ENCODE peak calls at places on chromosomes 1 and 21, in four cellular contexts. L is HCEC 1CT, Y is GM10248, D is AML-193. K is an unnamed sample.

GRCh38 chr1:4344065-4344753 is 310.2 kb upstream of the AJAP1 start:
- DNase-seq in L (no peak), Y (no peak), D (no peak), K (no peak)

GRCh38 chr21:38948377-38948776 is 142.6 kb downstream of the ETS2 start:
- DNase-seq in L (peak), Y (no peak), D (no peak), K (no peak)

GRCh38 chr1:38060557-38060956 is 14.0 kb upstream of the POU3F1 start:
- DNase-seq in L (no peak), Y (no peak), D (no peak), K (no peak)

GRCh38 chr1:244437108-244437507 is 14.6 kb downstream of the ADSS2 start:
- DNase-seq in L (peak), Y (no peak), D (no peak), K (no peak)

GRCh38 chr1:230163205-230163604 is 96.2 kb downstream of the GALNT2 start:
- DNase-seq in L (no peak), Y (no peak), D (no peak), K (peak)

GRCh38 chr1:44425327-44426082 is 20.4 kb downstream of the RNF220 start:
- DNase-seq in L (no peak), Y (no peak), D (no peak), K (no peak)

GRCh38 chr1:206814716-206815341 is 42.5 kb upstream of the IL10 start:
- DNase-seq in L (peak), Y (no peak), D (no peak), K (no peak)

GRCh38 chr1:231147896-231148295 is 14.0 kb upstream of the TRIM67 start:
- DNase-seq in L (no peak), Y (no peak), D (no peak), K (no peak)

GRCh38 chr1:53878492-53879105 is 11.0 kb downstream of the YIPF1 start:
- DNase-seq in L (peak), Y (peak), D (peak), K (peak)

GRCh38 chr21:42440187-42440792 is 36.6 kb downstream of the UBASH3A start:
- DNase-seq in L (no peak), Y (peak), D (no peak), K (no peak)

GRCh38 chr1:66251521-66251920 is 282.4 kb upstream of the SGIP1 start:
- DNase-seq in L (no peak), Y (peak), D (peak), K (no peak)

GRCh38 chr1:58773406-58773840 is 10.4 kb downstream of the JUN start:
- DNase-seq in L (peak), Y (peak), D (peak), K (peak)

GRCh38 chr1:85371021-85371420 is 93.9 kb downstream of the DDAH1 start:
- DNase-seq in L (no peak), Y (no peak), D (no peak), K (no peak)

GRCh38 chr1:228982637-228983036 is 247.4 kb downstream of the RHOU start:
- DNase-seq in L (no peak), Y (no peak), D (peak), K (no peak)

GRCh38 chr21:27513825-27514224 is 546.9 kb upstream of the ADAMTS5 start:
- DNase-seq in L (no peak), Y (no peak), D (no peak), K (no peak)

GRCh38 chr1:6660415-6661049 is 35.9 kb downstream of the THAP3 start:
- DNase-seq in L (no peak), Y (no peak), D (no peak), K (no peak)

GRCh38 chr21:34936299-34936698 is 112.8 kb downstream of the RUNX1 start:
- DNase-seq in L (no peak), Y (no peak), D (no peak), K (no peak)

GRCh38 chr1:240008298-240008697 is 83.4 kb upstream of the FMN2 start:
- DNase-seq in L (no peak), Y (no peak), D (no peak), K (no peak)

GRCh38 chr1:39196244-39197215 is 8.0 kb upstream of the MACF1 start:
- DNase-seq in L (peak), Y (peak), D (peak), K (peak)

GRCh38 chr1:217249857-217250256 is 381.0 kb downstream of the GPATCH2 start:
- DNase-seq in L (no peak), Y (no peak), D (no peak), K (no peak)

GRCh38 chr1:114462963-114463362 is 48.0 kb downstream of the TRIM33 start:
- DNase-seq in L (no peak), Y (no peak), D (no peak), K (no peak)

GRCh38 chr21:34357889-34358288 is 5.9 kb upstream of the KCNE2 start:
- DNase-seq in L (no peak), Y (no peak), D (no peak), K (no peak)

GRCh38 chr1:209784276-209785169 is at the start of gene C1orf74:
- DNase-seq in L (peak), Y (peak), D (peak), K (peak)

GRCh38 chr1:6445062-6445763 is 20.6 kb downstream of the ESPN start:
- DNase-seq in L (no peak), Y (no peak), D (no peak), K (peak)

GRCh38 chr1:92585831-92586230 is 99.1 kb upstream of the GFI1 start:
- DNase-seq in L (no peak), Y (no peak), D (no peak), K (no peak)

GRCh38 chr1:161930064-161930463 is 93.6 kb downstream of the OLFML2B start:
- DNase-seq in L (peak), Y (no peak), D (no peak), K (no peak)

GRCh38 chr1:27542463-27543273 is 52.7 kb upstream of the WASF2 start:
- DNase-seq in L (no peak), Y (no peak), D (no peak), K (no peak)

GRCh38 chr1:179016694-179017382 is 8.9 kb upstream of the FAM20B start:
- DNase-seq in L (peak), Y (no peak), D (peak), K (peak)